ENCODE peak calls at places on chromosome 16, in six cellular contexts. Y, O, C, F, B and J are unnamed samples. For H3K9me3, the result is how much of the 10 kb centered on the place peaks cover.

GRCh38 chr16:67115649-67116048 is 5.9 kb downstream of the PHAF1 start:
- DNase-seq in B (no peak), O (no peak), C (no peak), Y (peak), F (no peak), J (no peak)

GRCh38 chr16:85765273-85765672 is 14.4 kb upstream of the C16orf74 start:
- DNase-seq in Y (no peak), C (no peak), F (no peak), B (no peak), O (no peak), J (no peak)

GRCh38 chr16:81778861-81779539 is at the start of gene PLCG2:
- DNase-seq in O (peak), C (peak), F (peak), B (peak), Y (peak), J (peak)

GRCh38 chr16:78289844-78290277 is 190.4 kb downstream of the WWOX start:
- DNase-seq in O (no peak), Y (no peak), C (peak), F (no peak), B (no peak), J (no peak)

GRCh38 chr16:11390573-11391495 is 45.6 kb downstream of the RMI2 start:
- DNase-seq in Y (no peak), O (no peak), B (no peak), F (peak), C (peak), J (no peak)

GRCh38 chr16:89144681-89145080 is 26.9 kb upstream of the CDH15 start:
- DNase-seq in B (no peak), O (no peak), F (no peak), Y (no peak), C (no peak), J (no peak)

GRCh38 chr16:72173997-72174396 is 2.0 kb upstream of the PMFBP1 start:
- DNase-seq in F (no peak), B (no peak), O (no peak), C (no peak), Y (no peak), J (no peak)

GRCh38 chr16:32116080-32116479 is 137.0 kb upstream of the TP53TG3D start:
- DNase-seq in F (peak), C (no peak), B (no peak), Y (no peak), O (no peak), J (peak)

GRCh38 chr16:1592446-1592845 is 19.4 kb downstream of the IFT140 start:
- DNase-seq in B (no peak), Y (no peak), F (no peak), C (no peak), O (no peak), J (no peak)

GRCh38 chr16:3306078-3306477 is 781 bp downstream of the ZNF75A start:
- DNase-seq in C (no peak), O (no peak), F (no peak), B (no peak), Y (no peak), J (no peak)

GRCh38 chr16:3304370-3304769 is 860 bp downstream of the TIGD7 start:
- DNase-seq in Y (peak), C (no peak), F (no peak), O (no peak), B (no peak), J (no peak)

DNA sequence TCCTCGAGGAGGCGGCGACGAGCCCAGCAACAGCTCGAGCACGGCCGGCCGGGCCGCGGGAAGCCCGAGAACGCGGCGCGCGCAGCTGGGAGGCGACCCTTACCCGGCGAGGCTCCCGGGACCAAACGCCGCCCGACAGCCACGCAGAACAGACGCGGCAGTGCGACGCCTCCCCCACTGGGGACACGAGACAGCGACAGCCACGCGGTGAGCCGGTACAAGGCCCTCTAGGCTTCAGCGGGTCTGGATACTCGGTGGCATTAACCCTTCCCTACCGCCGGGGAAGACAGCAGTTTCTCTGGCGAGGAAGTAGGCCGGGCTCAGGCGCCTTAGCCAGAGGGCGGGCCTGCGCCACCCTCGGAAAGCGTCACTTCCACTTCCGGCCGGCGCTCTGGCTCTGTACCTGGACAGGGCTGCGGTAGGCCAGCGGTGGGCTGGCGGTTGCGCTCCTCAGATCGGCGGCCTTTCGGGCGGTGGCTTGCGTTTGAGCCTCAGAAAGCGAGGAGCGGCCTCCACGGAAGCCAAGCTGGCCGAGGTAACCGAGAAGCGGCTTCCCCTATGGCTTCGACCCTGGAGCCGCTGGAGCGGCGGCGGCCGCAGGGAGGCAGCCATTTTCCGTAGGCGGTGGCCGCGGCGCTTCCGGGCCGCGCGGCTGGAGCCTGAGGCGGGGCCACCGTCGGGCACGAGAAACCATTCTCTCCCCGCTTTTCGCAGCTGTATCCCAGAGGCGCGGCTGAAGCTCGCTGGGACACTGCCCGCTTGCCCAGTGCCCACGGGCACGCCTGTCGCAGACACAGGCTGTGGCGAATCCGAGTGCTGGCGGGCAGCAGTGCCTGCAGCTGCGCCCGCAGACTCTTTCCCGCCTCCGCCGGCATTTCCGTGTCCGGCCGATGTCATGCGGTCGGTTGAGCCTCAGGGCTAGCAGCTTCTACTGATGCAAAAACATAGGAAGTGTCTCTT is at the start of the genes TIGD7 and ZNF75A:
- DNase-seq in O (no peak), Y (peak), B (peak), C (peak), F (peak), J (peak)
- H3K9me3 ChIP-seq in O (under half), Y (under half), B (under half), C (under half), F (half or more), J (half or more)

GRCh38 chr16:87395181-87395842 is 3.2 kb downstream of the MAP1LC3B start:
- DNase-seq in F (no peak), O (no peak), Y (no peak), C (no peak), B (peak), J (no peak)

GRCh38 chr16:87391950-87392822 is at the start of gene MAP1LC3B:
- DNase-seq in C (peak), O (peak), B (peak), F (peak), Y (peak), J (peak)

GRCh38 chr16:87393680-87394055 is 1.5 kb downstream of the MAP1LC3B start:
- DNase-seq in Y (no peak), F (no peak), B (peak), C (no peak), O (no peak), J (no peak)

GRCh38 chr16:87391324-87391949 is 699 bp upstream of the MAP1LC3B start:
- DNase-seq in C (peak), F (peak), O (peak), B (no peak), Y (peak), J (peak)

DNA sequence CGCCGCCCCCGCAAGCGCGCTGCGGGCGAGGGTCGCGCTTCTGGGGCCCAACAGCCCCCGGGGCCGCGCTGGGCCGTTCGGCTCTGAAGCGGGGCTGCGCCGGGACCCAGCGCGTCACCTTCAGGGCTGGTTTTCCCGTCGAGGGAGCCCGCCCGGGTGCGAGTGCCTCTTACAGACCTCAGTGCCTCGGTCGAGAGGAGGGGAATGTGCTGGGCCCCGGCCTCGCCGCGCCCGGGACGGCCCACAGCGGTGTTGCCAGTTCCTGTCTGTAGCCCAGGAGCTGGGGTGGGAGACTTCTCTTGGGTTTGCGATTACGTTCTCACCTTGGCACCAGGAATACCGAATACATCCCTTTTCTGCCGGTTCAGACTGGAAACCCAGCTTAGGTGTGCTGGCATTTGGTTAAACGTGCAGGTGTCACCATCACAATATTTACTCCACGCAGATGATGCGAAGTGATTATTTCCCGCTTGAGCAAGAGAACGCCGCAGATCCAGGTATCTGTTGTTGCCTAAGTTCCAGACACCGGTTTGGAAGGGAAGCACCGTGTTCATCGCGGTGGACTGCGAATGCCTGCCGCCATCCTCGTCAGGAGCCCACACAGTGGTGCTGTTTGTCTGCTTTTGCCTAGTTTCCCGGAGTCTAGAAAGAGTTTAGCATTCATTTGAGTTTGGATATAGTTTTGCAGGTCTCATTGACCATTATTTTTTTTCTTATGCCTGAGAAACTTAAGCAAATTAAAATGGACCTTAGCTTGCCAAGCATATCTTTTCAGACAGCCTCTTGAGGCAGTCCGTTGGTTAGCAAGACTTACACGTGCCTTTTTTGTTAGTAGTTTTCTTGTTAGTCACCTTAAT is 915 bp downstream of the MAP1LC3B start:
- DNase-seq in F (peak), C (peak), Y (peak), B (peak), O (peak), J (peak)
- TF ChIP-seq CTCF in F (peak), C (peak), Y (peak), B (no peak), O (peak), J (peak)

GRCh38 chr16:24686678-24687077 is 42.8 kb upstream of the TNRC6A start:
- DNase-seq in F (no peak), B (no peak), Y (no peak), O (no peak), C (peak), J (no peak)
- H3K27ac ChIP-seq in F (peak), B (no peak), Y (peak), O (no peak), C (no peak), J (no peak)

DNA sequence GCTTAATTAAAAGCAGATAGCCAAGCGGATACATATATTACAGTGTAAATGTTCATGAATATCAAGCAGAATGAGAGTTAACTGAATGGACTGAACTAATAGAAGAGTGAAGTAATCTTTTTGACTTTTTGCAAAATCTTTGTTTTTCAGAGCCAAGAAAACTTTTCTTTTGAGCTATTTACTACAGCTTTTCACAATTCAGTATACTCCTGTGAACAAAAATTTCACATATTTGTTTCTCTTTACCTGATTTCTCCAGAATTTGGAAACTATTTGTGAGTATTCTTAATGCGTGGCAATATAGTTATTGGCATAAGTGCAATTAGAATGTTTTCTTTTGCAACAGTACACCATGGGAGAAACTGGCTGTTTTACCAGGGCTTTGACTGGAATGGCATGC is 9.1 kb upstream of the DUXB start:
- DNase-seq in C (no peak), B (no peak), Y (no peak), F (no peak), O (peak), J (no peak)
- H3K9me3 ChIP-seq in C (under half), B (under half), Y (under half), F (under half), O (under half), J (under half)